ENCODE peak calls at places on chromosomes 2 and 18, in ten cellular contexts. E, Q, G, S, T, M, X, A, V and R are unnamed samples.

GRCh38 chr18:323253-323622 is 55.4 kb upstream of the THOC1 start:
- DNase-seq in X (no peak), M (no peak), A (peak; percentile 35), S (no peak), Q (no peak), T (no peak), E (no peak), V (no peak), G (peak; percentile 39), R (no peak)

GRCh38 chr2:10449838-10450691 is 1.9 kb upstream of the ODC1 start:
- DNase-seq in X (no peak), M (no peak), Q (peak; percentile 56), A (peak; percentile 54), V (peak; percentile 46), S (no peak), T (no peak), E (no peak), G (peak; percentile 51), R (no peak)

GRCh38 chr2:134762508-134762907 is 43.7 kb upstream of the TMEM163 start:
- DNase-seq in T (no peak), V (peak; percentile 67), S (no peak), G (no peak), A (peak; percentile 80), M (no peak), Q (no peak), X (no peak), E (no peak), R (no peak)

GRCh38 chr2:108194409-108195132 is 45.2 kb upstream of the SULT1C3 start:
- DNase-seq in S (no peak), M (no peak), A (peak; percentile 61), T (no peak), V (no peak), Q (no peak), G (peak; percentile 10), E (no peak), X (no peak), R (no peak)

GRCh38 chr2:29879456-29879855 is 41.9 kb downstream of the ALK start:
- DNase-seq in E (no peak), V (no peak), G (no peak), A (no peak), M (no peak), S (no peak), T (no peak), X (no peak), Q (no peak), R (no peak)

GRCh38 chr2:128401680-128402079 is 83.0 kb upstream of the HS6ST1 start:
- DNase-seq in T (no peak), V (no peak), E (no peak), Q (no peak), A (no peak), S (no peak), X (no peak), G (no peak), M (no peak), R (no peak)

GRCh38 chr2:112749755-112750559 is 14.5 kb downstream of the CKAP2L start:
- DNase-seq in Q (peak; percentile 81), G (peak; percentile 87), A (peak; percentile 78), T (peak; percentile 61), V (peak; percentile 60), S (peak; percentile 42), E (peak; percentile 85), X (no peak), M (no peak), R (peak; percentile 79)

GRCh38 chr2:212958757-212959295 is 192.6 kb downstream of the IKZF2 start:
- DNase-seq in A (no peak), M (no peak), X (no peak), Q (no peak), T (no peak), E (no peak), V (peak; percentile 26), S (no peak), G (peak; percentile 38), R (no peak)

GRCh38 chr2:75787532-75788132 is 76.9 kb upstream of the GCFC2 start:
- DNase-seq in E (no peak), A (peak; percentile 69), G (peak; percentile 57), S (no peak), M (no peak), X (no peak), T (no peak), V (peak; percentile 17), Q (no peak), R (peak; percentile 17)

GRCh38 chr2:120303177-120303576 is 42.8 kb upstream of the INHBB start:
- DNase-seq in V (no peak), T (no peak), S (no peak), X (no peak), A (no peak), Q (no peak), M (no peak), E (no peak), G (no peak), R (no peak)

GRCh38 chr2:120306091-120306490 is 39.8 kb upstream of the INHBB start:
- DNase-seq in Q (no peak), E (no peak), S (no peak), T (no peak), A (no peak), G (no peak), M (no peak), X (no peak), V (no peak), R (no peak)

GRCh38 chr2:120308038-120308910 is 37.7 kb upstream of the INHBB start:
- DNase-seq in A (no peak), V (no peak), X (no peak), Q (no peak), G (no peak), M (no peak), E (no peak), S (no peak), T (no peak), R (peak; percentile 61)

GRCh38 chr2:120307482-120307881 is 38.5 kb upstream of the INHBB start:
- DNase-seq in G (no peak), E (no peak), M (no peak), Q (no peak), V (no peak), A (no peak), T (no peak), S (no peak), X (no peak), R (no peak)

DNA sequence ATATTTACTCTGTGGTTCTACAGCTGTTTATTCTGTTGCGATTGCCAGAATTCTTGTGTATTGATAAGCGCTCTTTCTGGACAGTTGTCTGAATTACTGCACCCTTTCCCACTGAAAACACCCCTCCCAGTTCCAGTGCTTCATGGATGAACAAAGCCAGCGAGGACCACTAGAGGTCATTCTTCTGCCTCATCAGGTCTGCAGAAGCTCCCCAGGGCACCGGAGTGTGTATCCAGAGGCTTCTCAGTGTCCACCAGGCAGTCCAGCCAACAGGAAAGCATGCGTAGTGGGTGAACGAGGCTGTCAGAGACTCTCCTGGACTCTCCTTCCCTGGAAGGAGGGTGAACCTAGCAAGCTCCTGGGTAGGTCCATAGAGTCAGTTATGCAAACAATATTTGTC is 40.6 kb upstream of the INHBB start:
- DNase-seq in T (no peak), Q (no peak), X (no peak), M (no peak), V (no peak), G (peak; percentile 35), S (no peak), E (no peak), A (peak; percentile 28), R (no peak)
- TF ChIP-seq CTCF in T (peak; percentile 18), Q (peak; percentile 23), X (no peak), M (no peak), V (peak; percentile 22), G (peak; percentile 33), S (no peak), E (no peak), A (peak; percentile 61), R (peak; percentile 12)

GRCh38 chr18:60667016-60667415 is 294.4 kb upstream of the MC4R start:
- DNase-seq in T (no peak), X (no peak), S (no peak), G (no peak), E (no peak), A (no peak), V (peak; percentile 13), Q (no peak), M (no peak), R (no peak)

GRCh38 chr18:60663060-60663989 is 290.8 kb upstream of the MC4R start:
- DNase-seq in M (no peak), X (no peak), A (peak; percentile 75), Q (no peak), V (no peak), G (no peak), S (no peak), T (no peak), E (no peak), R (no peak)

GRCh38 chr18:60664736-60665135 is 292.2 kb upstream of the MC4R start:
- DNase-seq in E (no peak), T (no peak), S (no peak), G (no peak), M (no peak), A (no peak), Q (no peak), X (no peak), V (no peak), R (no peak)

GRCh38 chr18:60671022-60671421 is 298.4 kb upstream of the MC4R start:
- DNase-seq in A (no peak), Q (no peak), X (no peak), S (no peak), M (no peak), T (no peak), V (no peak), E (no peak), G (no peak), R (no peak)

GRCh38 chr18:60668583-60668982 is 296.0 kb upstream of the MC4R start:
- DNase-seq in V (no peak), Q (no peak), E (no peak), X (no peak), A (peak; percentile 25), M (no peak), T (no peak), G (no peak), S (no peak), R (no peak)
- TF ChIP-seq CTCF in V (peak; percentile 38), Q (no peak), E (no peak), X (no peak), A (peak; percentile 54), M (no peak), T (no peak), G (no peak), S (no peak), R (peak; percentile 8)

DNA sequence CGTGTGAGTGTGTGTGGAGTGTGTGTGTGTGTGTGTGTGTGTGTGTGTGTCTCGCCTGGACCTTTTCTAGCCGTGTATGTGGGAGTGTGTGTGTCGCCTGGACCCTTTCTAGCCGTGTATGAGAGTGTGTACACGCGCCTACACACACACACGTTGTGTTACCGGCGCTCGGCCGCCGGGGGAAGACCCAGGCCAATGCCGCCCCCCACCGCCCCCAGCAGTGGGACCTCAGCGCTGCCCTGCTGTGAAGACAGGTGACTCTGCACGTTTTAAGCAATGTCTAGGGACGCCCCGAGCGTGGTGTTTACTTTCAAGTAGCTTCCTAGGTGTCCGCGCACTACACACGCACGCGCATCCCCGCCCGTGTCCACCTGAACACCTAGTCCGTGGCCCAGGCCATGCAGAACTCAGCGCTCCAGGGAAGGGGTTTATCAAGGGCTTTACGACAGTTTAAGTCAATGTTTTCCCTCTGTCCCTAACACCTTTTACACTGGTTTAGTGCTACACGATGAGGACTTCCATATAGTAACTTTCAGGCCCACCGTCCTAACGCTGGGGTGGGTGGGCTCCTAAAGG is 1.2 kb upstream of the BCL2 start:
- DNase-seq in X (peak; percentile 17), M (no peak), E (peak; percentile 32), V (peak; percentile 17), T (peak; percentile 36), Q (peak; percentile 60), S (no peak), G (peak; percentile 63), A (peak; percentile 40), R (peak; percentile 58)
- TF ChIP-seq CTCF in X (no peak), M (no peak), E (no peak), V (no peak), T (no peak), Q (no peak), S (no peak), G (no peak), A (no peak), R (peak; percentile 28)

GRCh38 chr2:241359481-241360045 is 3.5 kb downstream of the FARP2 start:
- DNase-seq in G (no peak), X (no peak), T (no peak), E (no peak), A (no peak), S (no peak), Q (no peak), M (no peak), V (no peak), R (no peak)
- TF ChIP-seq CTCF in G (no peak), X (no peak), T (no peak), E (no peak), A (no peak), S (no peak), Q (no peak), M (no peak), V (no peak), R (no peak)